ENCODE peak calls at places on chromosomes 13 and 19, in six cellular contexts. M is uterus, I is PC-9, B is esophagus squamous epithelium, D is cardiac muscle cell, X is Peyer's patch. G is an unnamed sample.

GRCh38 chr19:13187419-13187818 is 37.2 kb downstream of the IER2 start:
- DNase-seq in D (no peak), X (no peak), B (no peak), M (no peak), I (no peak), G (no peak)

GRCh38 chr13:30047154-30047874 is 196.9 kb upstream of the UBL3 start:
- DNase-seq in X (no peak), D (peak; percentile 27), M (no peak), I (no peak), B (no peak), G (no peak)

GRCh38 chr13:93146584-93147292 is 79.9 kb upstream of the GPC6 start:
- DNase-seq in B (no peak), M (no peak), I (no peak), X (no peak), D (peak; percentile 88), G (peak; percentile 22)

GRCh38 chr19:33005440-33005839 is 33.4 kb downstream of the FAAP24 start:
- DNase-seq in I (peak; percentile 38), B (no peak), M (no peak), X (no peak), D (no peak), G (peak; percentile 50)

GRCh38 chr13:64278493-64278892 is 2862.8 kb upstream of the PCDH20 start:
- DNase-seq in I (peak; percentile 29), M (no peak), B (no peak), D (peak; percentile 42), X (no peak), G (no peak)

GRCh38 chr13:26978081-26978860 is 193.3 kb downstream of the USP12 start:
- DNase-seq in I (no peak), D (no peak), X (no peak), M (no peak), B (no peak), G (no peak)

GRCh38 chr13:111572956-111573355 is 252.5 kb downstream of the TEX29 start:
- DNase-seq in I (no peak), B (no peak), D (no peak), M (no peak), X (peak; percentile 55), G (no peak)

GRCh38 chr19:10517361-10517759 is at the start of gene S1PR5:
- DNase-seq in M (no peak), B (no peak), X (no peak), D (no peak), I (peak; percentile 58), G (no peak)

GRCh38 chr13:113907637-113908617 is 44.1 kb upstream of the GAS6 start:
- DNase-seq in M (peak; percentile 50), B (no peak), D (peak; percentile 69), X (no peak), I (no peak), G (peak; percentile 61)

GRCh38 chr19:29263305-29264080 is 50.5 kb upstream of the UQCRFS1 start:
- DNase-seq in I (peak; percentile 36), M (peak; percentile 20), B (no peak), X (peak; percentile 58), D (peak; percentile 51), G (no peak)

GRCh38 chr13:78420814-78421213 is 182.5 kb downstream of the POU4F1 start:
- DNase-seq in X (no peak), M (no peak), I (no peak), D (no peak), B (no peak), G (no peak)

GRCh38 chr13:91375119-91375729 is 23.2 kb upstream of the GPC5 start:
- DNase-seq in D (peak; percentile 35), M (no peak), X (no peak), B (no peak), I (no peak), G (no peak)

GRCh38 chr13:77853701-77854100 is 64.9 kb downstream of the EDNRB start:
- DNase-seq in M (no peak), I (no peak), X (no peak), D (no peak), B (no peak), G (no peak)

GRCh38 chr19:6791237-6791636 is 18.7 kb downstream of the VAV1 start:
- DNase-seq in X (no peak), I (no peak), D (no peak), B (no peak), M (no peak), G (no peak)

GRCh38 chr19:1725100-1726064 is 27.9 kb upstream of the ONECUT3 start:
- DNase-seq in X (no peak), I (no peak), B (no peak), M (no peak), D (peak; percentile 65), G (no peak)

DNA sequence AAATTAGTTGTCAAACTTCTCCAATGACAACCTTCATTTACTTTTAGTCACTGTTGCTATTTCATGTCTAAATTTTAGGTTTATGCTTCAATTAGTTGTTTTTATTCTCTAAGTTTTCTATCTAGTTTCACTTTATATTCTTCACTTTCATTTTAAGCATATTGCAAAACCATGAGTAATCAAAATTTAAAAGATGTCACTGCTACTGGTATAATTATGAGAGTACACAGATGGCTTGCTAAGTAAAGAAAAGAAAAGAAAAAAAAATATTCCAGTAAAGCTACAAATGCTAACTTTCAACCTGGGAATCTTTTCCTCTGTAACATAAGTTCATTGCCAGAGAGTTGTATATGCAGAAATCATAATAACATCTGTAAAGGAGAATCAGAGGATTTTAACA is 1624.8 kb downstream of the PCDH9 start:
- DNase-seq in M (no peak), D (peak; percentile 31), B (no peak), X (no peak), I (no peak), G (no peak)
- H3K4me3 ChIP-seq in M (no peak overlapping the region), D (no peak overlapping the region), B (no peak overlapping the region), X (no peak overlapping the region), I (no peak overlapping the region), G (no peak overlapping the region)

GRCh38 chr19:43429395-43429794 is 14.7 kb downstream of the TEX101 start:
- DNase-seq in D (no peak), X (no peak), I (no peak), M (no peak), B (no peak), G (no peak)

GRCh38 chr19:43423779-43424178 is 9.1 kb downstream of the TEX101 start:
- DNase-seq in D (no peak), M (no peak), X (no peak), B (no peak), I (no peak), G (no peak)

GRCh38 chr19:43422000-43422688 is 7.5 kb downstream of the TEX101 start:
- DNase-seq in I (no peak), M (no peak), D (no peak), B (no peak), X (no peak), G (peak; percentile 78)

GRCh38 chr19:43422689-43423066 is 8.0 kb downstream of the TEX101 start:
- DNase-seq in B (no peak), D (no peak), M (no peak), X (no peak), I (no peak), G (no peak)

GRCh38 chr19:43425567-43426392 is 11.1 kb downstream of the TEX101 start:
- DNase-seq in D (peak; percentile 30), X (peak; percentile 90), I (peak; percentile 35), M (no peak), B (no peak), G (peak; percentile 52)
- TF ChIP-seq CTCF in D (peak; percentile 57), X (peak; percentile 57), I (peak; percentile 82), M (no peak), B (peak; percentile 41), G (peak; percentile 69)

GRCh38 chr19:41307090-41307875 is 2.7 kb upstream of the CCDC97 start:
- DNase-seq in I (no peak), B (no peak), X (no peak), M (no peak), D (no peak), G (no peak)

GRCh38 chr19:41305923-41306322 is 4.0 kb upstream of the CCDC97 start:
- DNase-seq in X (no peak), M (no peak), D (no peak), B (no peak), I (no peak), G (no peak)

GRCh38 chr19:41304706-41305483 is 5.1 kb upstream of the CCDC97 start:
- DNase-seq in D (no peak), I (no peak), X (no peak), M (no peak), B (no peak), G (no peak)

GRCh38 chr19:41307954-41308449 is 2.0 kb upstream of the CCDC97 start:
- DNase-seq in I (no peak), B (no peak), X (no peak), M (no peak), D (no peak), G (no peak)

GRCh38 chr19:41306394-41306793 is 3.6 kb upstream of the CCDC97 start:
- DNase-seq in I (no peak), X (no peak), M (no peak), B (no peak), D (no peak), G (no peak)
- H3K36me3 ChIP-seq in I (peaks cover 7% of the 10 kb centered on the region), X (peaks cover 52% of the 10 kb centered on the region), M (no peaks in the 10 kb centered on the region), B (peaks cover 30% of the 10 kb centered on the region), D (peaks cover 54% of the 10 kb centered on the region), G (peaks cover 26% of the 10 kb centered on the region)

GRCh38 chr13:72198967-72199601 is 332.1 kb upstream of the DACH1 start:
- DNase-seq in X (no peak), M (no peak), I (no peak), B (no peak), D (no peak), G (no peak)

GRCh38 chr13:72195044-72195704 is 328.2 kb upstream of the DACH1 start:
- DNase-seq in X (no peak), M (no peak), D (no peak), I (no peak), B (no peak), G (no peak)

GRCh38 chr13:72194531-72194930 is 327.5 kb upstream of the DACH1 start:
- DNase-seq in B (no peak), M (no peak), I (no peak), X (peak; percentile 67), D (no peak), G (no peak)

GRCh38 chr13:72199640-72200039 is 332.6 kb upstream of the DACH1 start:
- DNase-seq in I (no peak), D (no peak), M (no peak), B (no peak), X (no peak), G (no peak)

GRCh38 chr13:72198042-72198441 is 331.0 kb upstream of the DACH1 start:
- DNase-seq in D (no peak), B (no peak), M (no peak), I (no peak), X (no peak), G (no peak)
- H3K4me3 ChIP-seq in D (no peak overlapping the region), B (no peak overlapping the region), M (no peak overlapping the region), I (no peak overlapping the region), X (no peak overlapping the region), G (no peak overlapping the region)

GRCh38 chr13:25570185-25570584 is 198.4 kb downstream of the ATP8A2 start:
- DNase-seq in I (no peak), B (no peak), X (no peak), D (no peak), M (no peak), G (no peak)

GRCh38 chr13:25575562-25575961 is 203.8 kb downstream of the ATP8A2 start:
- DNase-seq in X (no peak), B (no peak), M (no peak), I (no peak), D (no peak), G (no peak)

GRCh38 chr13:25574437-25575426 is 203.0 kb downstream of the ATP8A2 start:
- DNase-seq in B (peak; percentile 4), D (peak; percentile 90), X (peak; percentile 82), I (peak; percentile 47), M (peak; percentile 35), G (peak; percentile 72)

GRCh38 chr13:25571237-25571636 is 199.5 kb downstream of the ATP8A2 start:
- DNase-seq in B (no peak), M (no peak), I (no peak), D (no peak), X (no peak), G (no peak)
- TF ChIP-seq CTCF in B (no peak), M (no peak), I (no peak), D (no peak), X (no peak), G (no peak)